ENCODE peak calls at places on chromosomes 4 and X, in six cellular contexts. F is Right ventricle myocardium superior; Z is activated effector memory CD4-positive, alpha-beta T cell treated with anti-CD3 and anti-CD28 coated beads, Interleukin-2, amount 50 U/mL, for 16 hours; O is T47D; D is fibroblast of the aortic adventitia; E is heart left ventricle. M is an unnamed sample.

GRCh38 chrX:153970398-153971123 is 1.1 kb downstream of the HCFC1 start:
- DNase-seq in F (peak), Z (no peak), O (no peak), D (peak), E (peak), M (peak)

GRCh38 chr4:142845293-142846070 is 619 bp downstream of the INPP4B start:
- DNase-seq in F (peak), Z (peak), O (no peak), D (no peak), E (peak), M (no peak)

GRCh38 chrX:50211510-50211909 is 6.9 kb downstream of the CCNB3 start:
- DNase-seq in F (no peak), Z (no peak), O (no peak), D (peak), E (no peak), M (peak)

GRCh38 chr4:43776371-43776770 is 672.2 kb downstream of the KCTD8 start:
- DNase-seq in F (no peak), Z (no peak), O (no peak), D (peak), E (no peak), M (peak)

GRCh38 chr4:90715242-90715641 is 588.0 kb downstream of the CCSER1 start:
- DNase-seq in F (no peak), Z (no peak), O (no peak), D (no peak), E (no peak), M (no peak)

GRCh38 chr4:114694770-114695169 is 96.2 kb downstream of the UGT8 start:
- DNase-seq in F (no peak), Z (no peak), O (no peak), D (peak), E (no peak), M (peak)

GRCh38 chr4:8516996-8517550 is 63.1 kb upstream of the GPR78 start:
- DNase-seq in F (no peak), Z (no peak), O (no peak), D (no peak), E (no peak), M (no peak)

GRCh38 chr4:178681871-178682270 is 1239.6 kb upstream of the AGA start:
- DNase-seq in F (no peak), Z (no peak), O (no peak), D (no peak), E (no peak), M (no peak)

GRCh38 chrX:108068121-108068520 is 23.2 kb downstream of the PSMD10 start:
- DNase-seq in F (no peak), Z (no peak), O (no peak), D (no peak), E (no peak), M (no peak)

GRCh38 chr4:66000500-66001117 is 330.3 kb upstream of the EPHA5 start:
- DNase-seq in F (no peak), Z (no peak), O (no peak), D (peak), E (no peak), M (no peak)

GRCh38 chr4:7529368-7529923 is 94.7 kb upstream of the PSAPL1 start:
- DNase-seq in F (no peak), Z (no peak), O (no peak), D (no peak), E (no peak), M (no peak)

GRCh38 chr4:185738851-185739250 is 73.1 kb downstream of the SORBS2 start:
- DNase-seq in F (no peak), Z (no peak), O (no peak), D (no peak), E (no peak), M (no peak)

GRCh38 chrX:131264053-131264452 is 25.1 kb downstream of the IGSF1 start:
- DNase-seq in F (no peak), Z (no peak), O (no peak), D (no peak), E (no peak), M (no peak)

GRCh38 chr4:39032218-39033085 is at the start of gene TMEM156:
- DNase-seq in F (no peak), Z (peak), O (no peak), D (peak), E (no peak), M (peak)

GRCh38 chrX:17680732-17681413 is 56.4 kb upstream of the SCML1 start:
- DNase-seq in F (no peak), Z (no peak), O (no peak), D (peak), E (no peak), M (no peak)

GRCh38 chr4:94759767-94760211 is 2.0 kb downstream of the BMPR1B start:
- DNase-seq in F (no peak), Z (no peak), O (no peak), D (no peak), E (no peak), M (peak)

GRCh38 chr4:955931-956381 is 17.4 kb downstream of the DGKQ start:
- DNase-seq in F (peak), Z (peak), O (no peak), D (no peak), E (peak), M (no peak)

GRCh38 chrX:123450217-123450616 is 266.1 kb downstream of the GRIA3 start:
- DNase-seq in F (no peak), Z (no peak), O (no peak), D (peak), E (no peak), M (peak)

GRCh38 chr4:185304944-185305690 is 90.6 kb downstream of the LRP2BP start:
- DNase-seq in F (no peak), Z (no peak), O (no peak), D (no peak), E (no peak), M (peak)

GRCh38 chrX:32045149-32045548 is 973.3 kb upstream of the FTHL17 start:
- DNase-seq in F (no peak), Z (no peak), O (no peak), D (no peak), E (no peak), M (no peak)

GRCh38 chrX:67159437-67159836 is 384.4 kb upstream of the AR start:
- DNase-seq in F (no peak), Z (no peak), O (no peak), D (no peak), E (no peak), M (no peak)

GRCh38 chr4:181939199-181939945 is 303.8 kb upstream of the TENM3 start:
- DNase-seq in F (no peak), Z (no peak), O (peak), D (peak), E (no peak), M (peak)

GRCh38 chr4:5757536-5757935 is 46.5 kb downstream of the EVC start:
- DNase-seq in F (no peak), Z (no peak), O (no peak), D (peak), E (no peak), M (no peak)

GRCh38 chrX:48025561-48025960 is 18.8 kb downstream of the SPACA5 start:
- DNase-seq in F (no peak), Z (peak), O (no peak), D (peak), E (no peak), M (peak)

GRCh38 chr4:84502333-84502954 is 3.4 kb upstream of the NKX6-1 start:
- DNase-seq in F (no peak), Z (no peak), O (no peak), D (no peak), E (no peak), M (no peak)

GRCh38 chr4:2797545-2798305 is 4.8 kb downstream of the SH3BP2 start:
- DNase-seq in F (peak), Z (peak), O (no peak), D (no peak), E (peak), M (no peak)

GRCh38 chrX:149871940-149872339 is 9.0 kb upstream of the MAGEA8 start:
- DNase-seq in F (no peak), Z (peak), O (no peak), D (no peak), E (no peak), M (peak)

GRCh38 chr4:75737398-75737797 is 13.0 kb downstream of the USO1 start:
- DNase-seq in F (no peak), Z (no peak), O (no peak), D (no peak), E (no peak), M (no peak)

GRCh38 chr4:53908661-53909078 is 155.7 kb downstream of the CHIC2 start:
- DNase-seq in F (no peak), Z (no peak), O (no peak), D (peak), E (peak), M (peak)

GRCh38 chr4:96227515-96227914 is 387.6 kb downstream of the PDHA2 start:
- DNase-seq in F (no peak), Z (no peak), O (no peak), D (no peak), E (no peak), M (no peak)

GRCh38 chr4:67929447-67929846 is 33.8 kb downstream of the TMPRSS11A start:
- DNase-seq in F (no peak), Z (no peak), O (no peak), D (peak), E (no peak), M (peak)

GRCh38 chr4:92362002-92362401 is 58.2 kb downstream of the GRID2 start:
- DNase-seq in F (no peak), Z (no peak), O (no peak), D (no peak), E (no peak), M (no peak)

GRCh38 chr4:83259586-83259985 is 25.0 kb downstream of the COQ2 start:
- DNase-seq in F (no peak), Z (no peak), O (no peak), D (peak), E (no peak), M (no peak)

GRCh38 chr4:177367336-177367735 is 57.7 kb downstream of the NEIL3 start:
- DNase-seq in F (no peak), Z (no peak), O (peak), D (peak), E (no peak), M (peak)

GRCh38 chrX:150409486-150409885 is 46.4 kb downstream of the MAMLD1 start:
- DNase-seq in F (no peak), Z (no peak), O (no peak), D (no peak), E (no peak), M (no peak)

GRCh38 chr4:17535906-17536305 is 20.9 kb downstream of the CLRN2 start:
- DNase-seq in F (no peak), Z (no peak), O (no peak), D (peak), E (no peak), M (no peak)

GRCh38 chr4:110869114-110869513 is 246.2 kb upstream of the PITX2 start:
- DNase-seq in F (no peak), Z (no peak), O (no peak), D (peak), E (no peak), M (no peak)

GRCh38 chr4:23477905-23478304 is 411.9 kb downstream of the PPARGC1A start:
- DNase-seq in F (no peak), Z (no peak), O (no peak), D (no peak), E (no peak), M (no peak)

GRCh38 chrX:17559728-17560379 is 177.4 kb upstream of the SCML1 start:
- DNase-seq in F (no peak), Z (no peak), O (no peak), D (peak), E (no peak), M (peak)